ENCODE peak calls at places on chromosomes 3 and 15, in nine cellular contexts. B is hepatic stellate cell; S is stimulated activated naive CD8-positive, alpha-beta T cell treated with anti-CD3 and anti-CD28 coated beads, Interleukin-15, Interleukin-2, amounts not matched to agents 100 U/mL and 50 U/mL, for 24 hours; W is AG04449; K is iPS-NIHi11; O is kidney tubule cell; A is Right ventricle myocardium superior; D is COR-L47; F is stimulated activated CD4-positive, alpha-beta T cell treated with anti-CD3 and anti-CD28 coated beads, Interleukin-1b, Interleukin-23, amount 100 ng/mL, for 48 hours. Q is an unnamed sample.

GRCh38 chr3:126954141-126954845 is 28.6 kb upstream of the PLXNA1 start:
- DNase-seq in S (no peak), A (no peak), F (peak; percentile 19), K (no peak), D (no peak), W (no peak), O (peak; percentile 85), B (no peak), Q (no peak)

GRCh38 chr15:57184502-57184901 is 191.8 kb upstream of the CGNL1 start:
- DNase-seq in F (no peak), W (no peak), D (no peak), K (no peak), S (no peak), O (no peak), B (no peak), A (no peak), Q (no peak)

GRCh38 chr3:47766186-47766585 is 15.5 kb downstream of the SMARCC1 start:
- DNase-seq in W (no peak), F (no peak), D (no peak), A (no peak), K (no peak), S (no peak), O (no peak), B (no peak), Q (no peak)

GRCh38 chr3:172070269-172070668 is 30.9 kb downstream of the FNDC3B start:
- DNase-seq in A (no peak), F (no peak), D (no peak), W (no peak), S (no peak), O (no peak), K (no peak), B (no peak), Q (no peak)

GRCh38 chr3:161217496-161217895 is 3.6 kb upstream of the NMD3 start:
- DNase-seq in O (peak; percentile 70), W (no peak), B (peak; percentile 56), K (no peak), A (no peak), D (no peak), F (no peak), S (no peak), Q (no peak)

GRCh38 chr3:136277634-136278033 is 27.5 kb downstream of the PCCB start:
- DNase-seq in K (peak; percentile 53), W (no peak), D (peak; percentile 92), O (no peak), F (no peak), A (no peak), S (no peak), B (no peak), Q (peak; percentile 31)

GRCh38 chr3:79587150-79587549 is 180.6 kb downstream of the ROBO1 start:
- DNase-seq in O (no peak), K (no peak), F (no peak), W (no peak), A (no peak), B (no peak), S (no peak), D (peak; percentile 58), Q (no peak)

GRCh38 chr3:194126790-194127189 is 9.2 kb upstream of the HES1 start:
- DNase-seq in B (no peak), A (no peak), W (no peak), K (no peak), F (no peak), S (no peak), D (no peak), O (no peak), Q (no peak)

GRCh38 chr15:71337197-71337845 is 222.1 kb downstream of the THSD4 start:
- DNase-seq in B (no peak), A (no peak), K (peak; percentile 59), O (peak; percentile 88), W (no peak), D (no peak), S (no peak), F (no peak), Q (no peak)

GRCh38 chr15:59885832-59886231 is 118.3 kb upstream of the FOXB1 start:
- DNase-seq in S (no peak), A (no peak), B (no peak), W (no peak), D (peak; percentile 89), F (no peak), K (no peak), O (peak; percentile 4), Q (peak; percentile 85)

GRCh38 chr3:197007296-197007940 is 22.2 kb downstream of the MELTF start:
- DNase-seq in O (no peak), K (no peak), S (no peak), D (no peak), W (no peak), B (no peak), F (no peak), A (peak; percentile 17), Q (no peak)

GRCh38 chr15:31427411-31427810 is 100.8 kb downstream of the KLF13 start:
- DNase-seq in B (no peak), W (no peak), K (no peak), A (no peak), S (no peak), O (no peak), F (no peak), D (no peak), Q (no peak)

GRCh38 chr3:157069406-157069805 is 90.5 kb downstream of the CCNL1 start:
- DNase-seq in O (no peak), A (no peak), F (no peak), K (no peak), D (no peak), W (no peak), S (no peak), B (no peak), Q (no peak)

GRCh38 chr3:100882571-100882981 is 110.6 kb downstream of the ABI3BP start:
- DNase-seq in W (no peak), O (peak; percentile 25), S (no peak), B (no peak), A (no peak), D (no peak), K (no peak), F (no peak), Q (no peak)

GRCh38 chr15:49675051-49675450 is 54.2 kb downstream of the DTWD1 start:
- DNase-seq in S (no peak), B (peak; percentile 1), A (no peak), W (no peak), K (no peak), O (peak; percentile 89), F (no peak), D (peak; percentile 65), Q (no peak)

GRCh38 chr15:58764468-58764867 is 6.6 kb upstream of the MINDY2 start:
- DNase-seq in B (no peak), O (no peak), W (no peak), S (no peak), A (no peak), K (no peak), D (no peak), F (no peak), Q (no peak)

GRCh38 chr3:186048119-186048518 is 60.8 kb downstream of the ETV5 start:
- DNase-seq in D (no peak), S (no peak), O (no peak), A (no peak), F (no peak), B (no peak), W (no peak), K (no peak), Q (no peak)

GRCh38 chr3:195188530-195188917 is 82.4 kb downstream of the XXYLT1 start:
- DNase-seq in F (no peak), K (no peak), B (no peak), W (no peak), S (no peak), O (no peak), A (no peak), D (no peak), Q (no peak)

GRCh38 chr15:67202091-67202490 is 52.4 kb downstream of the AAGAB start:
- DNase-seq in F (no peak), D (no peak), W (no peak), K (no peak), A (no peak), S (no peak), B (no peak), O (no peak), Q (no peak)

GRCh38 chr15:61621146-61621545 is 392.0 kb upstream of the RORA start:
- DNase-seq in A (no peak), F (no peak), O (peak; percentile 46), D (peak; percentile 48), S (peak; percentile 10), W (no peak), B (no peak), K (peak; percentile 64), Q (no peak)

GRCh38 chr3:186439725-186440124 is 77.7 kb upstream of the DGKG start:
- DNase-seq in W (no peak), O (no peak), B (no peak), A (no peak), S (no peak), D (no peak), F (no peak), K (no peak), Q (no peak)

GRCh38 chr15:36696191-36696590 is 116.8 kb downstream of the CDIN1 start:
- DNase-seq in A (no peak), F (no peak), D (no peak), W (no peak), S (no peak), K (no peak), O (no peak), B (no peak), Q (no peak)

GRCh38 chr3:152595975-152596832 is 238.7 kb upstream of the P2RY1 start:
- DNase-seq in K (no peak), F (no peak), B (peak; percentile 24), W (peak; percentile 46), O (peak; percentile 50), D (no peak), A (no peak), S (no peak), Q (no peak)

GRCh38 chr15:70561885-70562284 is 201.5 kb downstream of the UACA start:
- DNase-seq in F (no peak), O (no peak), K (no peak), W (no peak), B (no peak), D (no peak), A (no peak), S (no peak), Q (no peak)

GRCh38 chr3:113169876-113170452 is 41.4 kb upstream of the BOC start:
- DNase-seq in D (no peak), K (no peak), O (peak; percentile 22), B (no peak), A (no peak), S (no peak), F (no peak), W (no peak), Q (no peak)

GRCh38 chr3:55300701-55301100 is 186.4 kb downstream of the WNT5A start:
- DNase-seq in K (no peak), D (no peak), S (no peak), A (no peak), O (no peak), B (no peak), W (no peak), F (no peak), Q (no peak)

GRCh38 chr3:17342126-17342525 is 400.3 kb downstream of the TBC1D5 start:
- DNase-seq in D (no peak), S (no peak), F (no peak), K (no peak), A (no peak), O (no peak), B (no peak), W (no peak), Q (no peak)